ENCODE peak calls at places on chromosomes 16 and 17, in six cellular contexts. One of them, this sample, is unnamed.
A peak's percentile ranks its signal among the peaks of the same experiment; 100 is the strongest.

GRCh38 chr17:75827291-75828050 is 16.7 kb downstream of the UNC13D start:
- DNase-seq in left ventricle myocardium inferior: peak; percentile 76
- DNase-seq in ovary: peak; percentile 65
- DNase-seq in SJSA1: peak; percentile 88
- DNase-seq in upper lobe of left lung: peak; percentile 92
- DNase-seq in HepG2: peak; percentile 50
- DNase-seq in this sample: peak; percentile 55

GRCh38 chr16:58464916-58465731 is 34.8 kb upstream of the NDRG4 start:
- DNase-seq in left ventricle myocardium inferior: no peak
- DNase-seq in ovary: no peak
- DNase-seq in SJSA1: no peak
- DNase-seq in upper lobe of left lung: no peak
- DNase-seq in HepG2: no peak
- DNase-seq in this sample: no peak

GRCh38 chr16:79372504-79373184 is 227.9 kb downstream of the MAF start:
- DNase-seq in left ventricle myocardium inferior: no peak
- DNase-seq in ovary: peak; percentile 48
- DNase-seq in SJSA1: no peak
- DNase-seq in upper lobe of left lung: peak; percentile 35
- DNase-seq in HepG2: no peak
- DNase-seq in this sample: no peak

GRCh38 chr16:69727916-69728270 is 1.5 kb upstream of the NQO1 start:
- DNase-seq in left ventricle myocardium inferior: peak; percentile 36
- DNase-seq in ovary: no peak
- DNase-seq in SJSA1: no peak
- DNase-seq in upper lobe of left lung: peak; percentile 72
- DNase-seq in HepG2: no peak
- DNase-seq in this sample: no peak

GRCh38 chr17:29111816-29112499 is 68.2 kb downstream of the MYO18A start:
- DNase-seq in left ventricle myocardium inferior: peak; percentile 66
- DNase-seq in ovary: peak; percentile 53
- DNase-seq in SJSA1: peak; percentile 68
- DNase-seq in upper lobe of left lung: peak; percentile 87
- DNase-seq in HepG2: peak; percentile 41
- DNase-seq in this sample: peak; percentile 46

GRCh38 chr17:68584904-68585303 is 16.3 kb downstream of the FAM20A start:
- DNase-seq in left ventricle myocardium inferior: no peak
- DNase-seq in ovary: no peak
- DNase-seq in SJSA1: no peak
- DNase-seq in upper lobe of left lung: no peak
- DNase-seq in HepG2: peak; percentile 81
- DNase-seq in this sample: no peak

GRCh38 chr16:12532871-12533610 is 270.6 kb downstream of the CPPED1 start:
- DNase-seq in left ventricle myocardium inferior: no peak
- DNase-seq in ovary: no peak
- DNase-seq in SJSA1: no peak
- DNase-seq in upper lobe of left lung: peak; percentile 64
- DNase-seq in HepG2: no peak
- DNase-seq in this sample: no peak

GRCh38 chr17:77842906-77843249 is 115.6 kb upstream of the TNRC6C start:
- DNase-seq in left ventricle myocardium inferior: peak; percentile 8
- DNase-seq in ovary: no peak
- DNase-seq in SJSA1: no peak
- DNase-seq in upper lobe of left lung: no peak
- DNase-seq in HepG2: no peak
- DNase-seq in this sample: no peak

GRCh38 chr16:8877894-8878522 is 4.1 kb upstream of the LITAFD start:
- DNase-seq in left ventricle myocardium inferior: no peak
- DNase-seq in ovary: no peak
- DNase-seq in SJSA1: no peak
- DNase-seq in upper lobe of left lung: no peak
- DNase-seq in HepG2: no peak
- DNase-seq in this sample: no peak

GRCh38 chr17:33302394-33302793 is 9.3 kb upstream of the ASIC2 start:
- DNase-seq in left ventricle myocardium inferior: no peak
- DNase-seq in ovary: no peak
- DNase-seq in SJSA1: no peak
- DNase-seq in upper lobe of left lung: no peak
- DNase-seq in HepG2: no peak
- DNase-seq in this sample: no peak

GRCh38 chr17:15238064-15238463 is 27.1 kb downstream of the PMP22 start:
- DNase-seq in left ventricle myocardium inferior: no peak
- DNase-seq in ovary: no peak
- DNase-seq in SJSA1: no peak
- DNase-seq in upper lobe of left lung: no peak
- DNase-seq in HepG2: no peak
- DNase-seq in this sample: no peak

GRCh38 chr17:81019563-81020442 is 15.1 kb upstream of the BAIAP2 start:
- DNase-seq in left ventricle myocardium inferior: no peak
- DNase-seq in ovary: no peak
- DNase-seq in SJSA1: no peak
- DNase-seq in upper lobe of left lung: peak; percentile 30
- DNase-seq in HepG2: no peak
- DNase-seq in this sample: no peak

GRCh38 chr16:78990309-78990701 is 610.2 kb downstream of the MAF start:
- DNase-seq in left ventricle myocardium inferior: no peak
- DNase-seq in ovary: no peak
- DNase-seq in SJSA1: no peak
- DNase-seq in upper lobe of left lung: no peak
- DNase-seq in HepG2: no peak
- DNase-seq in this sample: no peak

GRCh38 chr17:64020068-64020766 is at the start of gene ICAM2:
- DNase-seq in left ventricle myocardium inferior: peak; percentile 61
- DNase-seq in ovary: no peak
- DNase-seq in SJSA1: no peak
- DNase-seq in upper lobe of left lung: no peak
- DNase-seq in HepG2: no peak
- DNase-seq in this sample: peak; percentile 98

GRCh38 chr17:79473111-79473835 is 137.6 kb downstream of the RBFOX3 start:
- DNase-seq in left ventricle myocardium inferior: no peak
- DNase-seq in ovary: no peak
- DNase-seq in SJSA1: no peak
- DNase-seq in upper lobe of left lung: no peak
- DNase-seq in HepG2: peak; percentile 39
- DNase-seq in this sample: no peak

GRCh38 chr17:72715906-72716572 is 376.4 kb downstream of the SLC39A11 start:
- DNase-seq in left ventricle myocardium inferior: no peak
- DNase-seq in ovary: no peak
- DNase-seq in SJSA1: peak; percentile 86
- DNase-seq in upper lobe of left lung: no peak
- DNase-seq in HepG2: peak; percentile 94
- DNase-seq in this sample: no peak

GRCh38 chr17:48596000-48596734 is 2.6 kb upstream of the HOXB5 start:
- DNase-seq in left ventricle myocardium inferior: no peak
- DNase-seq in ovary: no peak
- DNase-seq in SJSA1: no peak
- DNase-seq in upper lobe of left lung: peak; percentile 86
- DNase-seq in HepG2: no peak
- DNase-seq in this sample: no peak

GRCh38 chr17:38417210-38417951 is 10.9 kb upstream of the ARHGAP23 start:
- DNase-seq in left ventricle myocardium inferior: no peak
- DNase-seq in ovary: no peak
- DNase-seq in SJSA1: no peak
- DNase-seq in upper lobe of left lung: peak; percentile 41
- DNase-seq in HepG2: no peak
- DNase-seq in this sample: no peak

GRCh38 chr17:49973271-49973615 is 4.3 kb downstream of the DLX4 start:
- DNase-seq in left ventricle myocardium inferior: no peak
- DNase-seq in ovary: no peak
- DNase-seq in SJSA1: no peak
- DNase-seq in upper lobe of left lung: no peak
- DNase-seq in HepG2: no peak
- DNase-seq in this sample: no peak

GRCh38 chr16:6023449-6023848 is 925.9 kb upstream of the EEF2KMT start:
- DNase-seq in left ventricle myocardium inferior: no peak
- DNase-seq in ovary: no peak
- DNase-seq in SJSA1: no peak
- DNase-seq in upper lobe of left lung: no peak
- DNase-seq in HepG2: no peak
- DNase-seq in this sample: no peak

GRCh38 chr17:61279476-61280145 is 120.0 kb upstream of the TBX2 start:
- DNase-seq in left ventricle myocardium inferior: no peak
- DNase-seq in ovary: no peak
- DNase-seq in SJSA1: no peak
- DNase-seq in upper lobe of left lung: no peak
- DNase-seq in HepG2: no peak
- DNase-seq in this sample: no peak

DNA sequence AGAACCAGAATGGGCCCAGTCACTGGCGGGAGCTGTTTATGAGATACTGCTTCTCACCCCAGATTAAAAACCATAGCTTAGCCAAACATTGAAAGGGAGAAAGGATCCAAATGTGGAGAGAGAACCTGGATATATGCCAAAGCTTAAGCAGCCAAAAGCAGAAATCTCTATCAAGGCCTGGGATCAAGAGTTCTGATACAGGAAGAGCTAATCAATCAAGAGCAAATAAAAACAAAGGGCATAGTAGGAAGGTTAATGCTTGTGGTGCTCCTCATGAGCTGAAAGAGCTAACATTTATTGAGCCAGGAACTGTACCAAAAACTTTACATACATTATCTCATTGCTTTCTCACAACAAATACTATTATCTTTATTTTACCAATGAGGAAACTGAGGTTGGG is 2.8 kb downstream of the SLFN12L start:
- DNase-seq in left ventricle myocardium inferior: no peak
- DNase-seq in ovary: no peak
- DNase-seq in SJSA1: no peak
- DNase-seq in upper lobe of left lung: no peak
- DNase-seq in HepG2: no peak
- DNase-seq in this sample: no peak
- H3K4me1 ChIP-seq in left ventricle myocardium inferior: peaks cover 24% of the 10 kb centered on the region
- H3K4me1 ChIP-seq in ovary: no peaks in the 10 kb centered on the region
- H3K4me1 ChIP-seq in SJSA1: peaks cover 3% of the 10 kb centered on the region
- H3K4me1 ChIP-seq in upper lobe of left lung: peaks cover 10% of the 10 kb centered on the region
- H3K4me1 ChIP-seq in HepG2: no peaks in the 10 kb centered on the region
- H3K4me1 ChIP-seq in this sample: peaks cover 65% of the 10 kb centered on the region

GRCh38 chr17:35708149-35708548 is 23.3 kb upstream of the RASL10B start:
- DNase-seq in left ventricle myocardium inferior: no peak
- DNase-seq in ovary: no peak
- DNase-seq in SJSA1: no peak
- DNase-seq in upper lobe of left lung: no peak
- DNase-seq in HepG2: no peak
- DNase-seq in this sample: no peak

GRCh38 chr17:35713069-35713728 is 18.2 kb upstream of the RASL10B start:
- DNase-seq in left ventricle myocardium inferior: no peak
- DNase-seq in ovary: peak; percentile 36
- DNase-seq in SJSA1: no peak
- DNase-seq in upper lobe of left lung: no peak
- DNase-seq in HepG2: peak; percentile 87
- DNase-seq in this sample: no peak

GRCh38 chr17:35705705-35706104 is 25.7 kb upstream of the RASL10B start:
- DNase-seq in left ventricle myocardium inferior: no peak
- DNase-seq in ovary: no peak
- DNase-seq in SJSA1: no peak
- DNase-seq in upper lobe of left lung: no peak
- DNase-seq in HepG2: peak; percentile 70
- DNase-seq in this sample: no peak

GRCh38 chr17:35708951-35709350 is 22.5 kb upstream of the RASL10B start:
- DNase-seq in left ventricle myocardium inferior: no peak
- DNase-seq in ovary: no peak
- DNase-seq in SJSA1: no peak
- DNase-seq in upper lobe of left lung: no peak
- DNase-seq in HepG2: no peak
- DNase-seq in this sample: no peak

DNA sequence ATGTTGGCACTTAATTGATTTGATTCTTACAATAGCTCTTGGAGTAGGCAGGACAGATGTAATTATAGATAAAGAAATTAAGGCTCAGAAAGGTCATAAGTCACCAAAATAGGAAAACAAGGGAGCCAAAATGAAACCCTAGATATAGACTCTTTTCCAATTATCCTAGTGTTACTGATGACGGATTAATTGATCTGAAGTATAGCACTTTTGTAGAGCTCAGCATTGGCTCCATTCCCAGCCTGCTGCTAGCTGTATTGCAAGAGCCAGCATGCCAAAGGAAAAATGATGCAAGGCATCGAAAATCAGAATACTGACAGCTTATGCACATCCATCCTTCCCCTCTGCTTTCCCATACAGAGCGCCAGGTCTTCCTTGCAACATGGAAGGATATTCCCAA is 21.6 kb upstream of the RASL10B start:
- DNase-seq in left ventricle myocardium inferior: no peak
- DNase-seq in ovary: no peak
- DNase-seq in SJSA1: no peak
- DNase-seq in upper lobe of left lung: no peak
- DNase-seq in HepG2: no peak
- DNase-seq in this sample: no peak
- H3K4me3 ChIP-seq in left ventricle myocardium inferior: no peak overlapping the region
- H3K4me3 ChIP-seq in ovary: no peak overlapping the region
- H3K4me3 ChIP-seq in SJSA1: no peak overlapping the region
- H3K4me3 ChIP-seq in upper lobe of left lung: no peak overlapping the region
- H3K4me3 ChIP-seq in HepG2: no peak overlapping the region
- H3K4me3 ChIP-seq in this sample: no peak overlapping the region

GRCh38 chr16:1122031-1122765 is 26.2 kb upstream of the C1QTNF8 start:
- DNase-seq in left ventricle myocardium inferior: no peak
- DNase-seq in ovary: no peak
- DNase-seq in SJSA1: no peak
- DNase-seq in upper lobe of left lung: peak; percentile 68
- DNase-seq in HepG2: no peak
- DNase-seq in this sample: no peak

GRCh38 chr16:1124291-1124690 is 28.2 kb upstream of the C1QTNF8 start:
- DNase-seq in left ventricle myocardium inferior: no peak
- DNase-seq in ovary: no peak
- DNase-seq in SJSA1: no peak
- DNase-seq in upper lobe of left lung: peak; percentile 76
- DNase-seq in HepG2: no peak
- DNase-seq in this sample: no peak

GRCh38 chr16:1125471-1125870 is 27.4 kb upstream of the CACNA1H start:
- DNase-seq in left ventricle myocardium inferior: no peak
- DNase-seq in ovary: no peak
- DNase-seq in SJSA1: no peak
- DNase-seq in upper lobe of left lung: peak; percentile 75
- DNase-seq in HepG2: no peak
- DNase-seq in this sample: peak; percentile 23

GRCh38 chr16:1124795-1125194 is 28.1 kb upstream of the CACNA1H start:
- DNase-seq in left ventricle myocardium inferior: no peak
- DNase-seq in ovary: no peak
- DNase-seq in SJSA1: no peak
- DNase-seq in upper lobe of left lung: peak; percentile 71
- DNase-seq in HepG2: no peak
- DNase-seq in this sample: no peak

GRCh38 chr16:1123525-1124230 is 27.6 kb upstream of the C1QTNF8 start:
- DNase-seq in left ventricle myocardium inferior: no peak
- DNase-seq in ovary: no peak
- DNase-seq in SJSA1: no peak
- DNase-seq in upper lobe of left lung: peak; percentile 65
- DNase-seq in HepG2: no peak
- DNase-seq in this sample: no peak
- H3K27ac ChIP-seq in left ventricle myocardium inferior: no peak overlapping the region
- H3K27ac ChIP-seq in ovary: no peak overlapping the region
- H3K27ac ChIP-seq in SJSA1: no peak overlapping the region
- H3K27ac ChIP-seq in upper lobe of left lung: no peak overlapping the region
- H3K27ac ChIP-seq in HepG2: no peak overlapping the region
- H3K27ac ChIP-seq in this sample: no peak overlapping the region

DNA sequence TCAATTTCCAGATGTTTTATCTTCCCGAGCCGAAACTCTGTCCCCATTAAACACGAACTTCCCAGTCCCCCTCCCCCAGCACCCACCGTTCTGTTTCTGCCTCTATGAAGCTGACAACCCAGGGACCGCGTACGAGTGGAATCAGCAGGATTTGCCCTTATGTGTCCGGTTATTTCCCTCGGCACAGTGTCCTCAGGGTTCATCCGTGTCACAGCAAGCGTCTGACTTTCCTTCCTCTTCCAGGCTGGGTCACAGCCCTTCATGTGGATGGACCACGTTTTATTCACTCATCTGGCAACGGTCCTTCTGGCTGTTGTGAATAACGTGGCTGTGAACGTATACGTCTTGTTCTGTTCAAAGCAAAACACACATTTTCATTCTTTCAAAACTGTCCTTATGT is 31.3 kb downstream of the METRNL start:
- DNase-seq in left ventricle myocardium inferior: no peak
- DNase-seq in ovary: no peak
- DNase-seq in SJSA1: no peak
- DNase-seq in upper lobe of left lung: no peak
- DNase-seq in HepG2: no peak
- DNase-seq in this sample: no peak
- H3K4me1 ChIP-seq in left ventricle myocardium inferior: peaks cover 24% of the 10 kb centered on the region
- H3K4me1 ChIP-seq in ovary: peaks cover 17% of the 10 kb centered on the region
- H3K4me1 ChIP-seq in SJSA1: peaks cover 31% of the 10 kb centered on the region
- H3K4me1 ChIP-seq in upper lobe of left lung: peaks cover 20% of the 10 kb centered on the region
- H3K4me1 ChIP-seq in HepG2: peaks cover 12% of the 10 kb centered on the region
- H3K4me1 ChIP-seq in this sample: no peaks in the 10 kb centered on the region